ENCODE peak calls at places on chromosome 20, in six cellular contexts. X is caudate nucleus; W is nephron progenitor cell; K is T-helper 1 cell; T is activated T-helper 1 cell treated with anti-CD3 and anti-CD28 coated beads, Interleukin-2, amount 50 U/mL, for 16 hours; C is heart left ventricle. Y is an unnamed sample.

GRCh38 chr20:50242548-50242862 is 51.9 kb downstream of the CEBPB start:
- DNase-seq in K (no peak), X (no peak), W (no peak), T (no peak), C (no peak), Y (peak; percentile 81)

GRCh38 chr20:53124803-53125202 is 152.6 kb downstream of the TSHZ2 start:
- DNase-seq in K (no peak), W (no peak), T (no peak), C (no peak), X (no peak), Y (no peak)

GRCh38 chr20:57027752-57028151 is 238.7 kb downstream of the BMP7 start:
- DNase-seq in K (no peak), T (no peak), C (no peak), W (no peak), X (no peak), Y (peak; percentile 29)

GRCh38 chr20:2946988-2947961 is 74.0 kb downstream of the PTPRA start:
- DNase-seq in K (no peak), W (no peak), C (no peak), T (no peak), X (peak; percentile 47), Y (no peak)

GRCh38 chr20:58524814-58525213 is 9.6 kb upstream of the APCDD1L start:
- DNase-seq in X (no peak), T (no peak), C (no peak), K (no peak), W (no peak), Y (peak; percentile 85)

GRCh38 chr20:46077642-46078305 is 12.0 kb downstream of the NCOA5 start:
- DNase-seq in X (no peak), C (no peak), W (no peak), K (no peak), T (no peak), Y (no peak)

GRCh38 chr20:19757487-19757972 is 528 bp upstream of the RIN2 start:
- DNase-seq in W (peak; percentile 81), K (no peak), C (peak; percentile 90), X (peak; percentile 39), T (no peak), Y (peak; percentile 72)

GRCh38 chr20:15113374-15113773 is 776.0 kb upstream of the FLRT3 start:
- DNase-seq in K (no peak), W (no peak), T (no peak), C (no peak), X (no peak), Y (no peak)

GRCh38 chr20:54625497-54625896 is 150.1 kb downstream of the DOK5 start:
- DNase-seq in K (no peak), W (no peak), C (no peak), X (no peak), T (no peak), Y (no peak)

GRCh38 chr20:34709044-34709835 is 5.1 kb downstream of the TP53INP2 start:
- DNase-seq in C (peak; percentile 82), K (peak; percentile 74), T (peak; percentile 61), X (peak; percentile 75), W (peak; percentile 88), Y (peak; percentile 97)

GRCh38 chr20:50385733-50386640 is 124.2 kb upstream of the PTPN1 start:
- DNase-seq in K (peak; percentile 42), X (no peak), T (no peak), C (no peak), W (no peak), Y (peak; percentile 76)

GRCh38 chr20:62043131-62043914 is 22.4 kb downstream of the TAF4 start:
- DNase-seq in X (no peak), T (no peak), K (no peak), C (no peak), W (no peak), Y (no peak)

GRCh38 chr20:7939663-7940062 is 595 bp downstream of the HAO1 start:
- DNase-seq in X (no peak), W (no peak), K (no peak), T (no peak), C (no peak), Y (no peak)

GRCh38 chr20:51760905-51761544 is 7.2 kb downstream of the ATP9A start:
- DNase-seq in K (no peak), W (no peak), C (no peak), X (no peak), T (no peak), Y (no peak)

GRCh38 chr20:58059145-58059544 is 169.3 kb downstream of the ANKRD60 start:
- DNase-seq in K (no peak), T (no peak), X (no peak), C (no peak), W (no peak), Y (no peak)

GRCh38 chr20:54017846-54018245 is 52.5 kb downstream of the BCAS1 start:
- DNase-seq in W (no peak), X (no peak), K (no peak), C (no peak), T (no peak), Y (no peak)

GRCh38 chr20:46213946-46214830 is 94.1 kb downstream of the CDH22 start:
- DNase-seq in C (no peak), T (no peak), X (no peak), W (no peak), K (no peak), Y (peak; percentile 75)

GRCh38 chr20:51023617-51024155 is 779 bp upstream of the KCNG1 start:
- DNase-seq in C (no peak), K (no peak), T (no peak), X (no peak), W (no peak), Y (no peak)

GRCh38 chr20:34708621-34709043 is 4.5 kb downstream of the TP53INP2 start:
- DNase-seq in C (peak; percentile 42), X (peak; percentile 37), K (peak; percentile 15), W (peak; percentile 62), T (peak; percentile 21), Y (no peak)

GRCh38 chr20:3661836-3662665 is 1.1 kb downstream of the GFRA4 start:
- DNase-seq in K (no peak), T (no peak), W (no peak), C (no peak), X (no peak), Y (no peak)

GRCh38 chr20:37327748-37328147 is 18.2 kb upstream of the SRC start:
- DNase-seq in W (no peak), X (no peak), T (no peak), C (no peak), K (no peak), Y (no peak)

GRCh38 chr20:61966492-61967244 is 99.0 kb downstream of the TAF4 start:
- DNase-seq in W (no peak), C (no peak), X (no peak), K (no peak), T (no peak), Y (peak; percentile 81)

GRCh38 chr20:44028868-44029847 is 114.5 kb downstream of the TOX2 start:
- DNase-seq in C (no peak), X (no peak), K (no peak), W (no peak), T (no peak), Y (peak; percentile 77)

GRCh38 chr20:1824177-1824576 is 71.0 kb upstream of the SIRPA start:
- DNase-seq in T (no peak), K (no peak), X (no peak), C (no peak), W (no peak), Y (no peak)

GRCh38 chr20:9912858-9913434 is 74.1 kb upstream of the PAK5 start:
- DNase-seq in K (no peak), X (peak; percentile 21), W (peak; percentile 62), T (no peak), C (no peak), Y (no peak)

GRCh38 chr20:20665200-20665599 is 47.2 kb downstream of the RALGAPA2 start:
- DNase-seq in X (no peak), C (no peak), W (no peak), K (no peak), T (no peak), Y (no peak)

GRCh38 chr20:63955281-63955845 is 853 bp downstream of the UCKL1 start:
- DNase-seq in K (no peak), T (no peak), C (peak; percentile 58), W (peak; percentile 40), X (peak; percentile 46), Y (peak; percentile 87)

Y was measured in RWPE2.